ENCODE peak calls at places on chromosomes 16 and 17, in four cellular contexts. I is naive thymus-derived CD4-positive, alpha-beta T cell; D is CD8-positive, alpha-beta T cell; L is psoas muscle. J is an unnamed sample.

GRCh38 chr16:28277537-28278388 is 14.6 kb upstream of the SBK1 start:
- DNase-seq in I (peak; percentile 79), D (peak; percentile 72), L (peak; percentile 84), J (peak; percentile 94)

GRCh38 chr16:87628940-87629339 is 26.6 kb downstream of the JPH3 start:
- DNase-seq in I (no peak), D (no peak), L (peak; percentile 30), J (no peak)

GRCh38 chr17:9239821-9240658 is 218.7 kb downstream of the NTN1 start:
- DNase-seq in I (peak; percentile 57), D (peak; percentile 38), L (peak; percentile 82), J (peak; percentile 61)

GRCh38 chr16:13999071-13999894 is 71.8 kb upstream of the MRTFB start:
- DNase-seq in I (no peak), D (no peak), L (no peak), J (no peak)

GRCh38 chr16:52456368-52456767 is 90.6 kb downstream of the TOX3 start:
- DNase-seq in I (no peak), D (no peak), L (no peak), J (no peak)

GRCh38 chr17:75743625-75744206 is 21.3 kb downstream of the GALK1 start:
- DNase-seq in I (no peak), D (no peak), L (no peak), J (no peak)

GRCh38 chr16:4214215-4214621 is 27.7 kb downstream of the SRL start:
- DNase-seq in I (no peak), D (no peak), L (peak; percentile 62), J (no peak)

GRCh38 chr16:56298948-56299602 is 107.8 kb downstream of the GNAO1 start:
- DNase-seq in I (no peak), D (no peak), L (no peak), J (no peak)

GRCh38 chr17:58329035-58329807 is 626 bp upstream of the TSPOAP1 start:
- DNase-seq in I (peak; percentile 52), D (no peak), L (no peak), J (peak; percentile 74)

GRCh38 chr17:8888704-8889302 is 21.3 kb upstream of the PIK3R6 start:
- DNase-seq in I (no peak), D (no peak), L (no peak), J (no peak)

GRCh38 chr16:86387461-86388440 is 122.6 kb upstream of the FOXF1 start:
- DNase-seq in I (no peak), D (no peak), L (no peak), J (no peak)

GRCh38 chr17:44915727-44916058 is 393 bp upstream of the GFAP start:
- DNase-seq in I (no peak), D (no peak), L (no peak), J (no peak)

GRCh38 chr16:64991011-64991410 is 130.9 kb downstream of the CDH11 start:
- DNase-seq in I (no peak), D (no peak), L (no peak), J (no peak)

GRCh38 chr16:1708768-1709180 is 2.8 kb downstream of the MAPK8IP3 start:
- DNase-seq in I (no peak), D (no peak), L (peak; percentile 64), J (no peak)
- H3K36me3 ChIP-seq in I (no peaks in the 10 kb centered on the region), D (no peaks in the 10 kb centered on the region), L (no peaks in the 10 kb centered on the region), J (peaks cover 3% of the 10 kb centered on the region)

DNA sequence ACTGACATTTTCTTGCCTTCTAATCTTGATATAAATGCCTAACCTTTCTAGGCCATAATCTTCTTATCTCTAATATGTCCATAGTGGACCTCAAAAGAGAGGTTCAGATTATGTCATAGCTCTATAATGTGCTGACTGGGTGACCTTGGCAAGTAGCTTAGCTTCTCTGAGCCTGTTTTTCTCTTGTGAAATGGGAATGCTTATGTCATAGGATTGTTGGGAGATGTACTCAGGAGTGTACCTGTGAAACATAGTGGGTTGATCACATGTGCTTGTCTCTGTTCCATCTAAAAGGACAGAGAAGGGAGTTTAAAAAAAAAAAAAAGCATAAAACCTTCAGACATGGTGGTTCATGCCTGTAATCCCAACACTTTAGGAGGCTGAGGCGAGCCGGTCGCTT is 2.4 kb downstream of the MED9 start:
- DNase-seq in I (no peak), D (no peak), L (no peak), J (no peak)
- H3K27ac ChIP-seq in I (no peak overlapping the region), D (no peak overlapping the region), L (no peak overlapping the region), J (no peak overlapping the region)

GRCh38 chr16:84607694-84608093 is 10.2 kb downstream of the COTL1 start:
- DNase-seq in I (no peak), D (no peak), L (no peak), J (peak; percentile 67)

GRCh38 chr16:84608281-84608680 is 9.6 kb downstream of the COTL1 start:
- DNase-seq in I (no peak), D (no peak), L (no peak), J (no peak)

GRCh38 chr16:84612686-84613085 is 5.2 kb downstream of the COTL1 start:
- DNase-seq in I (no peak), D (no peak), L (no peak), J (no peak)

GRCh38 chr16:84611041-84611440 is 6.8 kb downstream of the COTL1 start:
- DNase-seq in I (no peak), D (no peak), L (no peak), J (no peak)

GRCh38 chr16:84610385-84610784 is 7.5 kb downstream of the COTL1 start:
- DNase-seq in I (no peak), D (no peak), L (no peak), J (no peak)
- H3K36me3 ChIP-seq in I (no peaks in the 10 kb centered on the region), D (no peaks in the 10 kb centered on the region), L (no peaks in the 10 kb centered on the region), J (no peaks in the 10 kb centered on the region)

GRCh38 chr16:12086861-12087260 is 110.3 kb downstream of the SNX29 start:
- DNase-seq in I (no peak), D (no peak), L (no peak), J (no peak)
- H3K27ac ChIP-seq in I (no peak overlapping the region), D (no peak overlapping the region), L (no peak overlapping the region), J (no peak overlapping the region)

DNA sequence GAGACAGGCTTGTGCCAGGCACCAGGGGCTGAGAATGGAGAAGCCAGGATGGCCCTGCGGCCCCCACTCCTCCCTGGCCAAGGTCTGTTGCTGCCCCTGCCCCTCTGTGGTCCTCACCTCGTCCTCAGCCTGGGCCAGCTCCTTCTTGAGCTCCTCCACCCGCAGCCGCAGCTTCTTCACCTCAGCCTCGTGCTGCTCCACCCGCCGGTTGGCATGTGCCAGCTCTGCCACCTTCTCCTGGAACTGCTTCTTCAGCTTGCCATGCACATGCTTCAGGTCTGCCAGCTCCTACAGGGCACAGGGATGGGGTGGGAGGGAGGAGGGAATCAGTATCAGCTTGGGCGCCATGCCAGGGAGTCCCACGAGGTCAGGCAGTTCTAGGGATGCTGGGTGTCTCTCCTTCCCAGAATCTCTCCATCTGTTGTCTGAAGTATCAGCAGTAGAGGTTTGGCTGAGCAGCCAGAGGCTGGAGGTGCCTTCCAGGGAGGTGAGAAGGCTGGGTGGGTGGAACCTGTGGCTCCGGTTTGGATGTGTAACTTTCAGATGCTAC is 20.1 kb downstream of the CCDC102A start:
- DNase-seq in I (no peak), D (no peak), L (no peak), J (no peak)
- H3K36me3 ChIP-seq in I (no peaks in the 10 kb centered on the region), D (peaks cover 10% of the 10 kb centered on the region), L (peaks cover 10% of the 10 kb centered on the region), J (no peaks in the 10 kb centered on the region)

GRCh38 chr17:82490512-82491195 is 28.9 kb upstream of the FOXK2 start:
- DNase-seq in I (no peak), D (no peak), L (no peak), J (no peak)
- H3K27ac ChIP-seq in I (no peak overlapping the region), D (no peak overlapping the region), L (no peak overlapping the region), J (no peak overlapping the region)